ENCODE peak calls at places on chromosomes 6 and 20, in seven cellular contexts. J is SK-N-MC, C is stomach, L is GM12878, K is spleen, A is endothelial cell of umbilical vein, H is Panc1. N is an unnamed sample. For H3K9me3, the result is how much of the 10 kb centered on the place peaks cover.

GRCh38 chr6:44254201-44254956 is 2.9 kb downstream of the SLC35B2 start:
- DNase-seq in J (no peak), K (peak), L (no peak), C (no peak), A (no peak), H (no peak), N (no peak)

GRCh38 chr6:87183687-87184086 is 28.3 kb downstream of the ZNF292 start:
- DNase-seq in H (no peak), K (no peak), A (no peak), L (no peak), J (no peak), C (no peak), N (no peak)

GRCh38 chr6:8229913-8230312 is 127.6 kb upstream of the EEF1E1 start:
- DNase-seq in A (no peak), K (no peak), L (no peak), J (no peak), H (no peak), C (no peak), N (no peak)

GRCh38 chr6:13307508-13307995 is 20.8 kb downstream of the TBC1D7 start:
- DNase-seq in A (peak), C (no peak), L (no peak), K (no peak), H (no peak), J (no peak), N (no peak)

GRCh38 chr20:24681634-24682495 is 212.4 kb downstream of the SYNDIG1 start:
- DNase-seq in K (peak), A (no peak), C (no peak), H (no peak), L (no peak), J (no peak), N (peak)

GRCh38 chr6:105504660-105505059 is 101.8 kb upstream of the PREP start:
- DNase-seq in H (no peak), A (no peak), K (no peak), L (no peak), C (no peak), J (no peak), N (peak)

GRCh38 chr20:50533061-50533460 is 22.9 kb downstream of the PTPN1 start:
- DNase-seq in K (no peak), A (no peak), L (no peak), H (no peak), J (no peak), C (no peak), N (no peak)

GRCh38 chr6:132084811-132085509 is 133.8 kb upstream of the CCN2 start:
- DNase-seq in K (no peak), L (peak), C (no peak), H (peak), J (no peak), A (peak), N (no peak)

GRCh38 chr6:32529697-32530429 is at the start of gene HLA-DRB5:
- DNase-seq in K (peak), H (no peak), A (no peak), L (peak), J (no peak), C (peak), N (peak)

GRCh38 chr6:3119040-3119723 is 671 bp downstream of the BPHL start:
- DNase-seq in J (no peak), H (no peak), A (no peak), C (no peak), L (no peak), K (no peak), N (no peak)

GRCh38 chr6:3282461-3283236 is 23.9 kb downstream of the PSMG4 start:
- DNase-seq in C (no peak), K (peak), L (no peak), H (no peak), J (no peak), A (no peak), N (peak)

GRCh38 chr6:17865243-17865642 is 122.2 kb downstream of the KIF13A start:
- DNase-seq in K (no peak), H (no peak), C (no peak), L (no peak), A (no peak), J (no peak), N (no peak)

GRCh38 chr6:69735029-69735428 is 61.8 kb downstream of the LMBRD1 start:
- DNase-seq in H (no peak), A (no peak), K (no peak), L (no peak), J (no peak), C (no peak), N (no peak)

GRCh38 chr6:48449002-48449401 is 338.0 kb upstream of the PTCHD4 start:
- DNase-seq in J (no peak), C (no peak), L (no peak), H (no peak), A (peak), K (no peak), N (no peak)

GRCh38 chr6:122322824-122323223 is 76.6 kb upstream of the HSF2 start:
- DNase-seq in H (no peak), K (no peak), J (peak), L (no peak), C (no peak), A (peak), N (no peak)

GRCh38 chr6:170221753-170222400 is 69.0 kb downstream of the DLL1 start:
- DNase-seq in C (peak), J (no peak), A (no peak), L (no peak), K (peak), H (no peak), N (peak)

GRCh38 chr20:9617940-9618339 is 103.5 kb downstream of the LAMP5 start:
- DNase-seq in J (peak), K (no peak), H (peak), A (no peak), L (no peak), C (peak), N (no peak)
- TF ChIP-seq POLR2AphosphoS5 in J (no peak), K (no peak), H (no peak), A (no peak), L (no peak), C (no peak), N (no peak)

DNA sequence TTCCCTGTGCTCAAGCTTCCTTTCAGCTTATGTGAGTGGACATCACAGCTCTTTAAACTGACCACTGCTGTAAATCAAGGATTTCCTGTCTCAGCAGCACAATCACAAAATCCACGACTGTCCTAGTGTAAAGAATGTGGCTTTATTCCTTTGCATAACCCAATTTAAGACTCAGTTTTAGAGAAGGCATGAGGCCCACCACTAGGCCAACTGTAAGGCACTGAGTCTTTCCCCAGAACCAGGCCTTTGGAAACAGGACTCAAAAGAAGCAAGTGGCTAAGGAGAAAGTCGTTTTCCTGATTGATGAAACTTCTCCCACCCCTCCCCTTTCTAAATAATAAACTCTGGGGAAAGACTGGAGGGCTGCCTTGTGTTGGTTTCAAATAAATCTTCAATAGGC is 3.7 kb downstream of the OLIG3 start:
- DNase-seq in A (no peak), J (no peak), L (no peak), K (no peak), H (no peak), C (no peak), N (no peak)
- H3K9me3 ChIP-seq in A (under half), J (under half), L (under half), K (under half), H (under half), C (under half), N (under half)

DNA sequence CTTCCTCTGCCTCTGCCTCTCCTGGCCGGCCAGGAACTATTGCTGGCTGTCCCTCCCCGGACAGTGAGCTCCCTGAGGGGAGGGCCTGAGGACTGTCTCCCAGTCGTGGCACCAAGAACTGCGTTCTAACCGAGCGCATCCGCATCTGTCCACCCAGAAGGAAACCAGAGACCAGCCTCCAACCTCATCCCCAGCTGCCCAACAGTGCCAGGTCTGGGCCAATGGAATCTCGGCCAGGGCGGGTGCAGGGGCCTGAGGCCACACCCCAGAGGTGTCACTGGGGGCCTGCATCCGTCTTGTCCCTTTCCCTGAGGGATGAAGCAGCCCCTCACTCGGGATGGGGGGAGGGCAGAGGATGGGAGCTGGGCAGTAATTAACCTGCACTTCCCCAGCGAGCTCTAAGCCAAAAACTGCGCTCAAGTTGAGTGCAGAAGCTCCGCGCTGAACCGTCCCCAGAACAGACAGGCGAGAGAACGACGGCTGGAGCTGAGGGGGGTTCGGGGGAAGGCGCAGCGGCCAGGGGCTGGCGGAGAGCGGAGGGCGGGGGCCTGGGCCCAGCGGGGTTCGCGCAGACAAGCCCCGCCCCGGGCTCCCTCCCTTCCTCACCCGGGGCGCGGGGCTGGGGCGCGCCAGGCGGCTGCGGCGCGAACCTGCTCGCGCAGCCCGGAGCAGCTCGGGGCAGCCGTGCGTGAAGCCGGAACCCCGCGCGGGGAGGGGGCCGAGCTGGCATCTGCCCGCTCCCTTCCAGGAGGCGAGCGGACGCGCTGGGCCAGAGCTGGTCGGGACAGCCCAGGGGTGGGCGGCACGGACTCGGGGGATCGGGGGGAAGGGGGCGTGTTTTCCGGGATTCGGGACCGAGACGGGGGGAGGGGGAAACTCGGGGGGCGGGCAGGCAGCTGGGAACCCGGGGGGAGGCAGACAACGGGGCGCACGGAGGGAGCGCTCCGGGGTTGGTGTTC is 1.4 kb downstream of the TFEB start:
- DNase-seq in J (no peak), H (no peak), L (peak), A (peak), C (peak), K (peak), N (peak)
- TF ChIP-seq POLR2AphosphoS5 in J (no peak), H (no peak), L (peak), A (peak), C (peak), K (peak), N (peak)

GRCh38 chr6:145948878-145949613 is 15.1 kb downstream of the SHPRH start:
- DNase-seq in K (no peak), H (no peak), A (no peak), L (no peak), C (no peak), J (no peak), N (no peak)
- H3K9me3 ChIP-seq in K (under half), H (under half), A (under half), L (under half), C (under half), J (under half), N (under half)

GRCh38 chr6:107075951-107076381 is 39.3 kb downstream of the BEND3 start:
- DNase-seq in C (no peak), A (no peak), K (no peak), J (no peak), H (no peak), L (no peak), N (peak)
- TF ChIP-seq POLR2AphosphoS5 in C (no peak), A (no peak), K (no peak), J (no peak), H (no peak), L (no peak), N (no peak)

N was measured in sigmoid colon.